ENCODE peak calls at places on chromosome 11, in four cellular contexts. One of them, this sample, is unnamed. For H3K4me1, the result is how much of the 10 kb centered on the place peaks cover.

GRCh38 chr11:2521681-2522630 is 77.1 kb downstream of the KCNQ1 start:
- DNase-seq in A673: no peak
- DNase-seq in H1: no peak
- DNase-seq in HCT116: no peak
- DNase-seq in this sample: no peak

GRCh38 chr11:102446606-102447005 is 6.0 kb downstream of the TMEM123 start:
- DNase-seq in HCT116: no peak
- DNase-seq in H1: no peak
- DNase-seq in A673: no peak
- DNase-seq in this sample: no peak

GRCh38 chr11:129577986-129578385 is 202.3 kb downstream of the BARX2 start:
- DNase-seq in A673: no peak
- DNase-seq in H1: no peak
- DNase-seq in HCT116: no peak
- DNase-seq in this sample: no peak

GRCh38 chr11:34044664-34045485 is 6.7 kb upstream of the CAPRIN1 start:
- DNase-seq in A673: peak
- DNase-seq in H1: peak
- DNase-seq in HCT116: peak
- DNase-seq in this sample: no peak

GRCh38 chr11:119181677-119182412 is 3.4 kb upstream of the NHERF4 start:
- DNase-seq in A673: no peak
- DNase-seq in H1: no peak
- DNase-seq in HCT116: no peak
- DNase-seq in this sample: no peak

GRCh38 chr11:62108971-62109391 is 14.8 kb upstream of the INCENP start:
- DNase-seq in A673: no peak
- DNase-seq in H1: no peak
- DNase-seq in HCT116: no peak
- DNase-seq in this sample: no peak

GRCh38 chr11:114832532-114833125 is 154.3 kb downstream of the NXPE2 start:
- DNase-seq in A673: no peak
- DNase-seq in H1: no peak
- DNase-seq in HCT116: no peak
- DNase-seq in this sample: no peak

GRCh38 chr11:71485063-71485399 is 32.0 kb downstream of the NADSYN1 start:
- DNase-seq in A673: no peak
- DNase-seq in HCT116: no peak
- DNase-seq in H1: no peak
- DNase-seq in this sample: no peak

GRCh38 chr11:114111369-114112042 is 52.0 kb downstream of the ZBTB16 start:
- DNase-seq in A673: peak
- DNase-seq in HCT116: no peak
- DNase-seq in H1: no peak
- DNase-seq in this sample: no peak

GRCh38 chr11:117225553-117226170 is 6.2 kb downstream of the PCSK7 start:
- DNase-seq in HCT116: no peak
- DNase-seq in A673: no peak
- DNase-seq in H1: no peak
- DNase-seq in this sample: no peak

GRCh38 chr11:19869466-19869865 is 156.8 kb downstream of the NAV2 start:
- DNase-seq in A673: no peak
- DNase-seq in HCT116: no peak
- DNase-seq in H1: no peak
- DNase-seq in this sample: no peak

GRCh38 chr11:117385906-117386305 is 58.3 kb downstream of the CEP164 start:
- DNase-seq in A673: no peak
- DNase-seq in HCT116: no peak
- DNase-seq in H1: no peak
- DNase-seq in this sample: no peak

GRCh38 chr11:23903044-23903704 is 593.7 kb upstream of the LUZP2 start:
- DNase-seq in A673: no peak
- DNase-seq in HCT116: no peak
- DNase-seq in H1: no peak
- DNase-seq in this sample: no peak

GRCh38 chr11:3001496-3001895 is 9.4 kb upstream of the NAP1L4 start:
- DNase-seq in A673: no peak
- DNase-seq in H1: no peak
- DNase-seq in HCT116: no peak
- DNase-seq in this sample: peak

GRCh38 chr11:12771875-12772274 is 97.7 kb downstream of the TEAD1 start:
- DNase-seq in HCT116: no peak
- DNase-seq in A673: no peak
- DNase-seq in H1: no peak
- DNase-seq in this sample: no peak

GRCh38 chr11:110984147-110984546 is 261.4 kb upstream of the POU2AF2 start:
- DNase-seq in A673: no peak
- DNase-seq in H1: no peak
- DNase-seq in HCT116: no peak
- DNase-seq in this sample: no peak

GRCh38 chr11:120529214-120529613 is 17.7 kb downstream of the GRIK4 start:
- DNase-seq in A673: no peak
- DNase-seq in HCT116: no peak
- DNase-seq in H1: no peak
- DNase-seq in this sample: no peak

GRCh38 chr11:96157517-96157873 is 185.5 kb downstream of the MAML2 start:
- DNase-seq in HCT116: no peak
- DNase-seq in A673: no peak
- DNase-seq in H1: no peak
- DNase-seq in this sample: no peak

GRCh38 chr11:18310800-18311340 is 11.1 kb downstream of the HPS5 start:
- DNase-seq in A673: no peak
- DNase-seq in H1: no peak
- DNase-seq in HCT116: no peak
- DNase-seq in this sample: no peak

GRCh38 chr11:86740628-86741488 is 59.5 kb upstream of the PRSS23 start:
- DNase-seq in A673: peak
- DNase-seq in H1: no peak
- DNase-seq in HCT116: peak
- DNase-seq in this sample: no peak

GRCh38 chr11:68355471-68355870 is 43.1 kb downstream of the LRP5 start:
- DNase-seq in HCT116: no peak
- DNase-seq in A673: no peak
- DNase-seq in H1: no peak
- DNase-seq in this sample: no peak

GRCh38 chr11:76644591-76644990 is 26.0 kb downstream of the LRRC32 start:
- DNase-seq in A673: no peak
- DNase-seq in H1: no peak
- DNase-seq in HCT116: no peak
- DNase-seq in this sample: no peak

GRCh38 chr11:66068923-66069714 is 953 bp upstream of the PACS1 start:
- DNase-seq in H1: peak
- DNase-seq in A673: peak
- DNase-seq in HCT116: no peak
- DNase-seq in this sample: no peak

GRCh38 chr11:58586998-58587397 is 8.1 kb downstream of the ZFP91 start:
- DNase-seq in H1: no peak
- DNase-seq in HCT116: no peak
- DNase-seq in A673: no peak
- DNase-seq in this sample: no peak

GRCh38 chr11:102387056-102387781 is 40.2 kb downstream of the BIRC2 start:
- DNase-seq in HCT116: no peak
- DNase-seq in H1: no peak
- DNase-seq in A673: no peak
- DNase-seq in this sample: no peak

GRCh38 chr11:121321614-121322243 is 29.2 kb downstream of the SC5D start:
- DNase-seq in A673: peak
- DNase-seq in H1: no peak
- DNase-seq in HCT116: peak
- DNase-seq in this sample: no peak

GRCh38 chr11:77189588-77190210 is 61.7 kb downstream of the MYO7A start:
- DNase-seq in H1: no peak
- DNase-seq in A673: no peak
- DNase-seq in HCT116: no peak
- DNase-seq in this sample: no peak

GRCh38 chr11:18974192-18974591 is 35.0 kb upstream of the MRGPRX1 start:
- DNase-seq in A673: no peak
- DNase-seq in HCT116: no peak
- DNase-seq in H1: no peak
- DNase-seq in this sample: no peak

GRCh38 chr11:83044958-83045712 is 26.6 kb downstream of the RAB30 start:
- DNase-seq in H1: no peak
- DNase-seq in A673: peak
- DNase-seq in HCT116: no peak
- DNase-seq in this sample: no peak

GRCh38 chr11:62958547-62959071 is 26.2 kb downstream of the SLC22A6 start:
- DNase-seq in HCT116: no peak
- DNase-seq in A673: peak
- DNase-seq in H1: no peak
- DNase-seq in this sample: peak

GRCh38 chr11:59560290-59560701 is 49.0 kb downstream of the OR4D9 start:
- DNase-seq in HCT116: peak
- DNase-seq in A673: peak
- DNase-seq in H1: peak
- DNase-seq in this sample: no peak

GRCh38 chr11:36131719-36132349 is 157.4 kb downstream of the COMMD9 start:
- DNase-seq in A673: peak
- DNase-seq in HCT116: no peak
- DNase-seq in H1: peak
- DNase-seq in this sample: peak

GRCh38 chr11:62547691-62548281 is 1.2 kb upstream of the AHNAK start:
- DNase-seq in H1: no peak
- DNase-seq in HCT116: no peak
- DNase-seq in A673: no peak
- DNase-seq in this sample: peak

GRCh38 chr11:122816701-122817100 is 21.6 kb upstream of the CRTAM start:
- DNase-seq in A673: no peak
- DNase-seq in H1: no peak
- DNase-seq in HCT116: no peak
- DNase-seq in this sample: no peak

GRCh38 chr11:122812612-122813011 is 25.7 kb upstream of the CRTAM start:
- DNase-seq in H1: no peak
- DNase-seq in A673: peak
- DNase-seq in HCT116: no peak
- DNase-seq in this sample: no peak

GRCh38 chr11:122813176-122813917 is 25.0 kb upstream of the CRTAM start:
- DNase-seq in HCT116: no peak
- DNase-seq in A673: no peak
- DNase-seq in H1: no peak
- DNase-seq in this sample: no peak

GRCh38 chr11:122815900-122816299 is 22.4 kb upstream of the CRTAM start:
- DNase-seq in H1: no peak
- DNase-seq in HCT116: no peak
- DNase-seq in A673: no peak
- DNase-seq in this sample: no peak

GRCh38 chr11:122814401-122814800 is 23.9 kb upstream of the CRTAM start:
- DNase-seq in H1: no peak
- DNase-seq in HCT116: no peak
- DNase-seq in A673: no peak
- DNase-seq in this sample: no peak
- TF ChIP-seq CTCF in H1: peak
- TF ChIP-seq CTCF in HCT116: peak
- TF ChIP-seq CTCF in A673: peak
- TF ChIP-seq CTCF in this sample: peak

GRCh38 chr11:6598555-6598954 is 4.9 kb downstream of the RRP8 start:
- DNase-seq in H1: no peak
- DNase-seq in HCT116: no peak
- DNase-seq in A673: no peak
- DNase-seq in this sample: no peak

GRCh38 chr11:6594142-6594768 is 9.2 kb downstream of the RRP8 start:
- DNase-seq in A673: no peak
- DNase-seq in H1: peak
- DNase-seq in HCT116: no peak
- DNase-seq in this sample: no peak

GRCh38 chr11:6599884-6600390 is 3.5 kb downstream of the RRP8 start:
- DNase-seq in H1: peak
- DNase-seq in A673: no peak
- DNase-seq in HCT116: no peak
- DNase-seq in this sample: no peak

GRCh38 chr11:6599449-6599848 is 4.0 kb downstream of the RRP8 start:
- DNase-seq in H1: no peak
- DNase-seq in A673: no peak
- DNase-seq in HCT116: no peak
- DNase-seq in this sample: no peak

GRCh38 chr11:6596237-6596877 is 7.1 kb downstream of the RRP8 start:
- DNase-seq in HCT116: no peak
- DNase-seq in H1: peak
- DNase-seq in A673: no peak
- DNase-seq in this sample: no peak
- H3K4me1 ChIP-seq in HCT116: under half
- H3K4me1 ChIP-seq in H1: under half
- H3K4me1 ChIP-seq in A673: under half
- H3K4me1 ChIP-seq in this sample: half or more

DNA sequence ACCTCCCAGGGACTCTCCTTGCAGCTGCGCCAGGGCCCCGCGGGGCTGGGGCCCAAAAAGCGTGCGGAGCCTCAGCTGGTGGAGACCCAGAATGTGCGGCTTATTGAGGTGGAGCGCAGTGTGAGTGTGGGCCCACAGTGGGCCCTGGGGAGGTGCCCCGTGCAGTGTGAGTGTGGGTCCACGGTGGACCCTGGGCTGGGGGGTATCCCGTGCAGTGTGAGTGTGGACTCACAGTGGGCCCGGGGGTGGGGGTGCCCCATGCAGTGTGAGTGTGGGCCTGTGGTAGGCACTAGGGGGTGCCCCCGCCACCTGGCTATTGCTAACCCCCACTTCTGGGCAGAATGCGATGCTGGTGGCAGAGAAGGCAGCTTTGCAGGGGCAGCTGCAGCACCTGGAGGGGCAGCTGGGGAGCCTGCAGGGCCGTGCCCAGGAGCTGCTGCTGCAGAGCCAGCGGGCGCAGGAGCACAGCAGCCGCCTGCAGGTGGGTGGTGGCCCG is 7.8 kb upstream of the RPS6KA4 start:
- DNase-seq in HCT116: no peak
- DNase-seq in A673: no peak
- DNase-seq in H1: no peak
- DNase-seq in this sample: no peak
- TF ChIP-seq CTCF in HCT116: no peak
- TF ChIP-seq CTCF in A673: no peak
- TF ChIP-seq CTCF in H1: no peak
- TF ChIP-seq CTCF in this sample: no peak

DNA sequence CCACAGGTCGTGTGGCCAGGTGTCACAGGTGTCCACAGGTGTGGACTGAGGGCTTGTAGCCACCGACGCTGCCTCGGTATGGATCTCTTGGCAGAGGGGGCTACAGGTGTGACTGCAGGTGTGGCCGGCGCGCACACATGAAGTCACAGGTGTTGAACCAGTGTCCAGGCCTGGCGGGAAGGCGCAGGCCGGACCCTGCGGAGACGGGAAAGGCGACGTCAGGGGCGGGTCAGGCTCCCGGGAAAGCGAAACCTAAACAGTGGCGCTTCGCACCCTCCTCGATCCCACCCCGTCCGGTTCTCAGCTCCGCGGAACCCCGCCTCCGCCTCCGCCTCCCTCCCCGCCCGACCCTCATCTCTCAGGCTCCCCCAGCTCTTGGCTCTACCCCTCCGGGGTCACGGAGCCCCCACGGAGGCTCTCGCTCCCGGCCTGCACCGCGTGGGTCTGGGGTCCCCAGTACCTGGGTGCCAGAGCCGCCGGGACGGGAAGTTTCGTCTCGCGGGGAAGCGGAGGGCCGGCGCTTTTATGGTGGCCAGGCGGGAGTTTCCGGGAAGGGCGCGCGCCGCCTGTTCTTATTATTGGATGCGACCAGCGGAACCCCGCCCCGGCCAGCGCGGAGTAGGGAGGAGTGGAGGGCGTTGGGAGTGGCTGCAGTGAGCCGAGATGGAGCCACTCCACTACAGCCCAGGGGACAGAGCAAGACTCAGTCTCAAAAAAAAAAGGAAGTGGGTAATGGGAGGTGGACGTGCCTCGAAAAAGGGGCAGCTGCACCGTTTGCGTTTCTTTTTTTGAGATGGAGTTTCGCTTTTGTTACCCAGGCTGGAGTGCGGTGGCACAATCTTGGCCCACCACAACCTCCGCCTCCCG is at the start of gene IRF7:
- DNase-seq in HCT116: peak
- DNase-seq in H1: peak
- DNase-seq in A673: peak
- DNase-seq in this sample: peak
- H3K4me1 ChIP-seq in HCT116: under half
- H3K4me1 ChIP-seq in H1: under half
- H3K4me1 ChIP-seq in A673: under half
- H3K4me1 ChIP-seq in this sample: under half